ENCODE peak calls at places on chromosome 20, in eight cellular contexts. B is GM12865; R is OCI-LY7; D is right atrium auricular region; Y is cardiac muscle cell; W is brain microvascular endothelial cell; U is heart right ventricle; V is effector memory CD4-positive, alpha-beta T cell. X is an unnamed sample.

GRCh38 chr20:61974357-61974665 is 91.4 kb downstream of the TAF4 start:
- DNase-seq in U (no peak), R (no peak), Y (no peak), B (no peak), D (no peak), V (no peak), W (no peak), X (no peak)

GRCh38 chr20:7770578-7770977 is 169.7 kb downstream of the HAO1 start:
- DNase-seq in Y (no peak), V (no peak), W (peak; percentile 17), R (peak; percentile 97), B (peak; percentile 73), D (no peak), U (no peak), X (no peak)

GRCh38 chr20:17227669-17228623 is 1.1 kb downstream of the PCSK2 start:
- DNase-seq in R (no peak), B (no peak), W (no peak), Y (peak; percentile 3), V (no peak), U (no peak), D (no peak), X (peak; percentile 5)

GRCh38 chr20:23874747-23875146 is 4.8 kb downstream of the CST5 start:
- DNase-seq in D (no peak), R (peak; percentile 55), Y (no peak), V (no peak), B (peak; percentile 4), W (no peak), U (no peak), X (no peak)

GRCh38 chr20:49797292-49797628 is 15.4 kb upstream of the SLC9A8 start:
- DNase-seq in Y (no peak), R (no peak), D (no peak), W (no peak), U (no peak), B (no peak), V (no peak), X (no peak)

GRCh38 chr20:36447101-36447500 is 94.2 kb upstream of the MYL9 start:
- DNase-seq in V (no peak), D (no peak), R (no peak), Y (no peak), U (no peak), B (no peak), W (no peak), X (no peak)

GRCh38 chr20:63857751-63858392 is 3.4 kb upstream of the ABHD16B start:
- DNase-seq in U (peak; percentile 53), W (no peak), R (no peak), Y (peak; percentile 43), V (no peak), B (no peak), D (no peak), X (no peak)

GRCh38 chr20:15638781-15639180 is 934.5 kb downstream of the KIF16B start:
- DNase-seq in U (no peak), D (no peak), W (no peak), R (no peak), B (no peak), V (no peak), Y (no peak), X (no peak)

GRCh38 chr20:50068041-50068651 is 44.8 kb downstream of the UBE2V1 start:
- DNase-seq in V (no peak), D (no peak), B (no peak), U (no peak), R (no peak), Y (no peak), W (no peak), X (no peak)

GRCh38 chr20:14622796-14623195 is 285.4 kb upstream of the FLRT3 start:
- DNase-seq in D (no peak), Y (peak; percentile 60), W (peak; percentile 56), V (no peak), B (peak; percentile 5), R (no peak), U (no peak), X (no peak)

GRCh38 chr20:32458837-32459220 is 100.7 kb downstream of the ASXL1 start:
- DNase-seq in U (no peak), R (no peak), B (no peak), V (no peak), D (no peak), Y (no peak), W (no peak), X (no peak)

GRCh38 chr20:10466325-10466724 is 31.2 kb downstream of the SLX4IP start:
- DNase-seq in R (no peak), W (no peak), B (no peak), U (no peak), D (no peak), Y (peak; percentile 58), V (no peak), X (peak; percentile 37)

GRCh38 chr20:32473231-32474008 is 111.7 kb downstream of the NOL4L start:
- DNase-seq in U (no peak), Y (no peak), R (no peak), V (no peak), W (no peak), B (no peak), D (no peak), X (no peak)

GRCh38 chr20:25526446-25526845 is 58.9 kb downstream of the NINL start:
- DNase-seq in Y (no peak), V (no peak), W (no peak), R (no peak), D (no peak), B (no peak), U (no peak), X (no peak)

GRCh38 chr20:62711703-62712101 is 3.1 kb downstream of the NTSR1 start:
- DNase-seq in U (no peak), R (no peak), D (no peak), B (no peak), Y (no peak), W (no peak), V (no peak), X (no peak)

GRCh38 chr20:44401052-44401769 is 45.7 kb downstream of the HNF4A start:
- DNase-seq in Y (no peak), V (no peak), W (no peak), U (no peak), R (no peak), D (no peak), B (no peak), X (no peak)
- H3K4me3 ChIP-seq in Y (no peak overlapping the region), V (no peak overlapping the region), W (no peak overlapping the region), U (no peak overlapping the region), R (no peak overlapping the region), D (no peak overlapping the region), B (no peak overlapping the region), X (no peak overlapping the region)

DNA sequence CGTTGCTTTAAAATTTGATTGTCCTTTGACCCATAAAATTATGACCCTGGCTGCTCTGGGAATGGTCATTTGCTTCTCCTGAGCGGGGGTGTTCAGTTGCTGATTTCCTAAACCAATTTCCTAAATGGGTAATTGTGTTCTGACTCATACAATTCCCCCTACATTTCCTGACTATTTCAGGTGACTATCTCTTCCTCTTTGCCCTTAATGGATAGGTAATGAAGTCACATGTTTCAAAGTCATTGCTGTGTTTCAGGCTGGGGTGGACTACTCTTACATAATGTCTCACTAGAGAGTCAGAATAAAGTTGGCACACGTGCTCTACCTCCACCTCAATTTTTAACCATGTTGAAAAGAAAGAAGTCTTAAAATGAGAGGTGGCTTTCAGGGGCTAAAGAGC is 109.8 kb downstream of the DOK5 start:
- DNase-seq in D (no peak), U (no peak), B (no peak), V (no peak), R (no peak), Y (no peak), W (no peak), X (no peak)
- H3K4me3 ChIP-seq in D (no peak overlapping the region), U (no peak overlapping the region), B (no peak overlapping the region), V (no peak overlapping the region), R (no peak overlapping the region), Y (no peak overlapping the region), W (no peak overlapping the region), X (no peak overlapping the region)

GRCh38 chr20:57482148-57482547 is 42.8 kb downstream of the CTCFL start:
- DNase-seq in R (peak; percentile 71), Y (no peak), V (no peak), W (no peak), U (no peak), B (peak; percentile 65), D (no peak), X (no peak)
- H3K4me3 ChIP-seq in R (peak overlapping the region; percentile 69), Y (no peak overlapping the region), V (no peak overlapping the region), W (no peak overlapping the region), U (no peak overlapping the region), B (no peak overlapping the region), D (no peak overlapping the region), X (no peak overlapping the region)

GRCh38 chr20:1225729-1226313 is at the start of gene RAD21L1:
- DNase-seq in R (peak; percentile 24), Y (peak; percentile 84), D (no peak), V (peak; percentile 70), B (peak; percentile 71), W (peak; percentile 58), U (peak; percentile 85), X (peak; percentile 62)
- H3K4me3 ChIP-seq in R (peak within 1 kb of the TSS; percentile 43), Y (peak within 1 kb of the TSS; percentile 63), D (peak within 1 kb of the TSS; percentile 82), V (peak within 1 kb of the TSS; percentile 73), B (peak within 1 kb of the TSS; percentile 34), W (peak within 1 kb of the TSS; percentile 62), U (peak within 1 kb of the TSS; percentile 65), X (peak within 1 kb of the TSS; percentile 66)

GRCh38 chr20:51446656-51447055 is 95.9 kb downstream of the NFATC2 start:
- DNase-seq in R (no peak), U (no peak), W (peak; percentile 89), Y (peak; percentile 60), V (no peak), D (no peak), B (no peak), X (peak; percentile 61)

GRCh38 chr20:51445591-51445990 is 96.9 kb downstream of the NFATC2 start:
- DNase-seq in W (no peak), Y (no peak), B (no peak), R (no peak), V (no peak), D (no peak), U (no peak), X (no peak)

GRCh38 chr20:51444922-51445438 is 97.5 kb downstream of the NFATC2 start:
- DNase-seq in U (no peak), D (no peak), B (no peak), V (no peak), Y (no peak), R (no peak), W (no peak), X (no peak)

GRCh38 chr20:51447097-51447764 is 95.3 kb downstream of the NFATC2 start:
- DNase-seq in W (peak; percentile 95), B (no peak), R (no peak), D (peak; percentile 82), V (no peak), Y (peak; percentile 96), U (no peak), X (peak; percentile 95)

GRCh38 chr20:51446230-51446629 is 96.3 kb downstream of the NFATC2 start:
- DNase-seq in V (no peak), U (no peak), D (no peak), Y (peak; percentile 16), R (no peak), B (no peak), W (no peak), X (no peak)
- H3K4me3 ChIP-seq in V (no peak overlapping the region), U (no peak overlapping the region), D (no peak overlapping the region), Y (no peak overlapping the region), R (no peak overlapping the region), B (no peak overlapping the region), W (no peak overlapping the region), X (no peak overlapping the region)

X was measured in AG10803.